ENCODE peak calls at places on chromosomes 6 and 20, in seven cellular contexts. D, A, H, L, T, R and P are unnamed samples.

GRCh38 chr6:20948531-20948930 is 414.3 kb downstream of the CDKAL1 start:
- DNase-seq in A (no peak), D (no peak), L (no peak), T (no peak), R (peak), H (no peak), P (no peak)

GRCh38 chr6:52603000-52603795 is 26.3 kb upstream of the TRAM2 start:
- DNase-seq in R (no peak), H (peak), A (peak), L (peak), T (peak), D (peak), P (peak)

GRCh38 chr6:170434821-170435155 is 118.3 kb downstream of the PSMB1 start:
- DNase-seq in R (no peak), D (no peak), L (no peak), A (no peak), H (no peak), T (no peak), P (no peak)

GRCh38 chr20:53599910-53600632 is 6.4 kb upstream of the ZNF217 start:
- DNase-seq in R (no peak), L (no peak), A (no peak), D (no peak), T (no peak), H (no peak), P (no peak)

GRCh38 chr6:147392917-147393625 is 115.4 kb upstream of the SAMD5 start:
- DNase-seq in L (no peak), A (no peak), D (no peak), H (no peak), R (no peak), T (no peak), P (no peak)

GRCh38 chr6:13794184-13794583 is 20.2 kb downstream of the MCUR1 start:
- DNase-seq in L (no peak), H (peak), A (peak), T (peak), D (peak), R (no peak), P (peak)

GRCh38 chr6:13467216-13467600 is 20.2 kb downstream of the GFOD1 start:
- DNase-seq in H (no peak), A (no peak), T (no peak), D (no peak), L (no peak), R (no peak), P (no peak)

GRCh38 chr6:115838763-115839401 is 221.8 kb downstream of the FRK start:
- DNase-seq in D (peak), T (peak), L (peak), H (peak), R (peak), A (peak), P (peak)

GRCh38 chr6:135985471-135985870 is 134.0 kb downstream of the PDE7B start:
- DNase-seq in L (no peak), T (no peak), H (peak), R (no peak), A (no peak), D (peak), P (no peak)

GRCh38 chr6:33661118-33661838 is 40.2 kb downstream of the ITPR3 start:
- DNase-seq in R (peak), H (no peak), T (no peak), L (no peak), A (no peak), D (no peak), P (no peak)

GRCh38 chr6:27565839-27566779 is 93.2 kb upstream of the ZNF184 start:
- DNase-seq in A (no peak), D (no peak), R (no peak), L (no peak), H (no peak), T (no peak), P (no peak)

GRCh38 chr6:24154121-24154520 is 28.1 kb downstream of the NRSN1 start:
- DNase-seq in H (peak), R (no peak), A (no peak), T (no peak), D (no peak), L (no peak), P (no peak)

GRCh38 chr20:25486377-25486776 is 78.9 kb downstream of the GINS1 start:
- DNase-seq in R (peak), T (peak), D (peak), L (no peak), H (peak), A (peak), P (no peak)

GRCh38 chr6:37288247-37288646 is 30.3 kb upstream of the TMEM217 start:
- DNase-seq in L (no peak), R (no peak), A (no peak), D (no peak), H (no peak), T (peak), P (peak)

GRCh38 chr6:155248021-155249001 is 15.5 kb upstream of the CLDN20 start:
- DNase-seq in R (peak), A (peak), T (peak), L (peak), H (peak), D (peak), P (peak)

GRCh38 chr6:125700591-125701353 is 48.7 kb upstream of the HEY2 start:
- DNase-seq in R (no peak), T (no peak), D (no peak), L (no peak), H (no peak), A (no peak), P (no peak)